ENCODE peak calls at places on chromosomes 6 and 20, in four cellular contexts. P, G, F and C are unnamed samples.

GRCh38 chr6:1335367-1336037 is 23.6 kb downstream of the FOXQ1 start:
- DNase-seq in P (peak), G (no peak), F (no peak), C (no peak)

GRCh38 chr6:3390698-3391097 is 66.2 kb downstream of the SLC22A23 start:
- DNase-seq in P (peak), F (no peak), G (peak), C (no peak)

GRCh38 chr20:51430198-51430950 is 112.1 kb downstream of the NFATC2 start:
- DNase-seq in G (no peak), F (no peak), P (no peak), C (no peak)

GRCh38 chr20:44431502-44432234 is 44.0 kb upstream of the TTPAL start:
- DNase-seq in G (no peak), P (no peak), F (no peak), C (no peak)

GRCh38 chr6:46746691-46747090 is at the start of gene ANKRD66:
- DNase-seq in G (no peak), F (no peak), P (no peak), C (no peak)

GRCh38 chr6:87754828-87755227 is 52.8 kb upstream of the AKIRIN2 start:
- DNase-seq in P (no peak), G (no peak), F (no peak), C (no peak)

GRCh38 chr20:37627767-37628130 is 66.1 kb upstream of the CTNNBL1 start:
- DNase-seq in G (no peak), F (no peak), P (no peak), C (no peak)

GRCh38 chr6:30705620-30706019 is 11.5 kb downstream of the MDC1 start:
- DNase-seq in P (no peak), G (no peak), F (no peak), C (no peak)

GRCh38 chr6:91213229-91213901 is 626.5 kb upstream of the MAP3K7 start:
- DNase-seq in P (no peak), F (no peak), G (no peak), C (no peak)

GRCh38 chr20:25470045-25470444 is 62.6 kb downstream of the GINS1 start:
- DNase-seq in F (no peak), G (peak), P (peak), C (peak)

GRCh38 chr6:24668997-24669361 is 2.1 kb downstream of the ACOT13 start:
- DNase-seq in G (no peak), P (no peak), F (no peak), C (no peak)

GRCh38 chr6:14130431-14131075 is 13.0 kb downstream of the CD83 start:
- DNase-seq in F (no peak), G (no peak), P (peak), C (no peak)

GRCh38 chr20:4095639-4096038 is 80.3 kb upstream of the RNF24 start:
- DNase-seq in P (no peak), G (no peak), F (no peak), C (no peak)

GRCh38 chr20:59629141-59630045 is 25.1 kb downstream of the PHACTR3 start:
- DNase-seq in P (no peak), G (no peak), F (no peak), C (no peak)

GRCh38 chr6:56527934-56528333 is 114.8 kb downstream of the DST start:
- DNase-seq in G (no peak), F (no peak), P (peak), C (no peak)

GRCh38 chr6:154080434-154081189 is 41.6 kb downstream of the OPRM1 start:
- DNase-seq in F (no peak), G (no peak), P (no peak), C (no peak)

GRCh38 chr6:38103921-38104320 is 284.4 kb downstream of the ZFAND3 start:
- DNase-seq in G (no peak), F (no peak), P (no peak), C (no peak)

GRCh38 chr6:12472601-12473038 is 182.5 kb downstream of the EDN1 start:
- DNase-seq in G (no peak), F (no peak), P (peak), C (no peak)

GRCh38 chr6:130282234-130282995 is 59.7 kb upstream of the SAMD3 start:
- DNase-seq in G (peak), P (peak), F (no peak), C (no peak)

GRCh38 chr6:8743146-8743745 is 307.9 kb upstream of the SLC35B3 start:
- DNase-seq in P (no peak), G (no peak), F (peak), C (no peak)

GRCh38 chr6:155450194-155450593 is 5.4 kb downstream of the NOX3 start:
- DNase-seq in F (no peak), P (no peak), G (no peak), C (no peak)

GRCh38 chr6:32554269-32554919 is 24.3 kb upstream of the HLA-DRB5 start:
- DNase-seq in G (no peak), F (no peak), P (no peak), C (no peak)

GRCh38 chr20:54221383-54221782 is 13.5 kb downstream of the PFDN4 start:
- DNase-seq in P (no peak), F (no peak), G (no peak), C (no peak)

GRCh38 chr6:116201538-116201937 is 52.3 kb downstream of the TSPYL4 start:
- DNase-seq in P (no peak), G (no peak), F (no peak), C (no peak)

GRCh38 chr20:18276821-18277220 is 11.5 kb upstream of the ZNF133 start:
- DNase-seq in P (peak), F (peak), G (peak), C (no peak)

GRCh38 chr6:44044154-44044539 is 83.1 kb downstream of the MRPL14 start:
- DNase-seq in P (peak), G (no peak), F (no peak), C (no peak)

GRCh38 chr6:35856250-35856649 is 51.1 kb downstream of the LHFPL5 start:
- DNase-seq in G (no peak), F (no peak), P (no peak), C (no peak)

GRCh38 chr6:109315331-109316129 is 66.7 kb downstream of the CD164 start:
- DNase-seq in G (no peak), F (no peak), P (no peak), C (no peak)

GRCh38 chr6:87658516-87658915 is 43.5 kb downstream of the AKIRIN2 start:
- DNase-seq in F (no peak), P (no peak), G (no peak), C (no peak)

GRCh38 chr6:113381957-113382356 is 475.2 kb upstream of the MARCKS start:
- DNase-seq in P (peak), G (no peak), F (no peak), C (peak)

GRCh38 chr6:43951063-43951755 is 176.0 kb downstream of the MRPL14 start:
- DNase-seq in G (peak), F (no peak), P (no peak), C (no peak)

GRCh38 chr20:40650707-40651106 is 38.3 kb downstream of the MAFB start:
- DNase-seq in F (no peak), P (no peak), G (no peak), C (no peak)

GRCh38 chr6:36033935-36034334 is 6.3 kb downstream of the MAPK14 start:
- DNase-seq in G (no peak), F (no peak), P (peak), C (no peak)

GRCh38 chr20:3304456-3304855 is 65.5 kb upstream of the SLC4A11 start:
- DNase-seq in P (no peak), F (no peak), G (no peak), C (no peak)

GRCh38 chr6:97059473-97059872 is 134.9 kb downstream of the KLHL32 start:
- DNase-seq in F (peak), G (peak), P (peak), C (peak)

GRCh38 chr20:37193226-37193625 is 13.9 kb upstream of the MROH8 start:
- DNase-seq in P (no peak), F (no peak), G (no peak), C (no peak)

GRCh38 chr6:128512296-128512695 is 8.1 kb downstream of the PTPRK start:
- DNase-seq in G (no peak), F (no peak), P (no peak), C (no peak)

GRCh38 chr6:128511518-128511917 is 8.9 kb downstream of the PTPRK start:
- DNase-seq in F (peak), P (peak), G (no peak), C (peak)

GRCh38 chr6:128515550-128516513 is 4.6 kb downstream of the PTPRK start:
- DNase-seq in P (peak), F (no peak), G (no peak), C (no peak)

GRCh38 chr6:128516514-128516898 is 3.9 kb downstream of the PTPRK start:
- DNase-seq in F (no peak), P (peak), G (no peak), C (no peak)

GRCh38 chr6:128513878-128514277 is 6.5 kb downstream of the PTPRK start:
- DNase-seq in G (no peak), F (no peak), P (no peak), C (no peak)
- TF ChIP-seq ELK1 in G (no peak), F (no peak), P (no peak), C (no peak)

GRCh38 chr6:11196511-11197174 is 35.8 kb downstream of the NEDD9 start:
- DNase-seq in F (no peak), G (no peak), P (peak), C (no peak)
- TF ChIP-seq ELK1 in F (no peak), G (no peak), P (no peak), C (no peak)

DNA sequence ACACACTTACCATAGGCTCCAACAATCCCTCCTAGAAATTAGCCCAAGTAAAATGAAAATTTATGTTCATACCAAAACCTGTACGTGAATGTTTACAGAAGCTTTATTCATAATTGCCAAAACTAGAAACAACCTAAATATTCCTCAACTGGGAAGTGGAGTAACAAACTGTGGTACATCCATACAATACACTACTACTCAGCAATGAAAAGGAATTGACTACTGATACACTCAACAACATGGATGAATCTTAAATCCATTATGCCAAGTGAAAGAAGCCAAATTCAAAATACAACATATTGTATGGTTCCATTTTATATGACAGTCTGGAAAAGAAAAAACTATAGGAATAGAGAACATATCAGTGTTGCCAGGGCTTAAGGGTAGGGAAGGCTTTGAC is 19.7 kb upstream of the MMP24 start:
- DNase-seq in G (no peak), F (no peak), P (no peak), C (no peak)
- TF ChIP-seq ELK1 in G (no peak), F (no peak), P (no peak), C (no peak)

DNA sequence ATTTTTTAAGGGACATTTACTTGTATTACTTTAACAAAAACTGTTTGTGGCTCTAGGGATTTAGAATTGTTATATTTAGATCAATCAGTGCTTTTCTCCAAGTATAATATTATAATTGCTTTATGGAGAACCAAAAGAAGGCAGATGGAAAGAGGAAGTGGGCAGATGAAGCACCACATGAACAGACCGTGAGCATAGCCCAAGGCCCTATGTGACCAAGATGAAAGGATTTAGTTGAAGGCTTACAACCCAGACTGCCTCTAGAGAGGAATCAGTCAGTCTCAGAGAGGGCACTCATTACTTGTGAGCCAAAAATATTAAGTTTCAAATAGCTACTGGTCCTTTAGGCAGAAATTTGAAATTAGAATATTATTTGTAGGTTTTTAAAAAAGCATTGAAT is 102.3 kb upstream of the IMPG1 start:
- DNase-seq in P (no peak), G (no peak), F (no peak), C (no peak)
- TF ChIP-seq ELK1 in P (no peak), G (no peak), F (no peak), C (no peak)

GRCh38 chr6:168934856-168935627 is 318.6 kb downstream of the THBS2 start:
- DNase-seq in P (no peak), G (no peak), F (no peak), C (no peak)
- TF ChIP-seq ELK1 in P (no peak), G (no peak), F (no peak), C (no peak)

GRCh38 chr6:158847012-158847529 is 27.9 kb upstream of the EZR start:
- DNase-seq in P (no peak), G (no peak), F (no peak), C (no peak)

GRCh38 chr6:158848441-158848840 is 29.3 kb upstream of the EZR start:
- DNase-seq in G (no peak), F (no peak), P (no peak), C (no peak)

GRCh38 chr6:158849899-158850806 is 31.0 kb upstream of the EZR start:
- DNase-seq in P (peak), F (peak), G (peak), C (no peak)

GRCh38 chr6:158850807-158851115 is 31.6 kb upstream of the EZR start:
- DNase-seq in F (no peak), P (peak), G (no peak), C (no peak)

GRCh38 chr6:158847786-158848185 is 28.6 kb upstream of the EZR start:
- DNase-seq in P (no peak), G (no peak), F (no peak), C (no peak)
- TF ChIP-seq ELK1 in P (no peak), G (no peak), F (no peak), C (no peak)